ENCODE peak calls at places on chromosomes 16 and 17, in ten cellular contexts. U, P, M, X, N, F, G, D, O and S are unnamed samples.

GRCh38 chr16:86819523-86819887 is 241.2 kb downstream of the FOXL1 start:
- DNase-seq in U (no peak), P (no peak), M (no peak), X (no peak), N (no peak), F (no peak), G (no peak), D (no peak), O (no peak), S (no peak)

GRCh38 chr17:49471089-49471683 is 23.9 kb upstream of the NGFR start:
- DNase-seq in U (no peak), P (peak; percentile 61), M (no peak), X (no peak), N (no peak), F (no peak), G (no peak), D (peak; percentile 86), O (no peak), S (no peak)

GRCh38 chr17:32912218-32912897 is 15.6 kb upstream of the TMEM98 start:
- DNase-seq in U (no peak), P (peak; percentile 49), M (peak; percentile 76), X (peak; percentile 69), N (peak; percentile 71), F (peak; percentile 62), G (peak; percentile 21), D (peak; percentile 78), O (no peak), S (no peak)

GRCh38 chr17:72280881-72281280 is 160.1 kb downstream of the SOX9 start:
- DNase-seq in U (no peak), P (no peak), M (no peak), X (no peak), N (no peak), F (no peak), G (no peak), D (no peak), O (no peak), S (no peak)

GRCh38 chr16:1293921-1294656 is 15.3 kb upstream of the UBE2I start:
- DNase-seq in U (no peak), P (no peak), M (no peak), X (no peak), N (no peak), F (peak; percentile 12), G (no peak), D (no peak), O (no peak), S (no peak)

GRCh38 chr16:88039591-88039990 is 88.4 kb downstream of the BANP start:
- DNase-seq in U (no peak), P (no peak), M (no peak), X (no peak), N (no peak), F (no peak), G (no peak), D (no peak), O (no peak), S (no peak)

GRCh38 chr16:19696961-19697360 is 21.1 kb downstream of the KNOP1 start:
- DNase-seq in U (no peak), P (no peak), M (no peak), X (no peak), N (no peak), F (no peak), G (no peak), D (no peak), O (no peak), S (no peak)

GRCh38 chr17:50511058-50511457 is 2.8 kb downstream of the MYCBPAP start:
- DNase-seq in U (no peak), P (no peak), M (peak; percentile 50), X (no peak), N (no peak), F (no peak), G (no peak), D (peak; percentile 45), O (no peak), S (no peak)

GRCh38 chr16:82152641-82153094 is 17.4 kb downstream of the MPHOSPH6 start:
- DNase-seq in U (no peak), P (no peak), M (peak; percentile 70), X (no peak), N (no peak), F (peak; percentile 54), G (no peak), D (no peak), O (no peak), S (no peak)

GRCh38 chr17:80316431-80316830 is 55.8 kb downstream of the RNF213 start:
- DNase-seq in U (no peak), P (no peak), M (no peak), X (no peak), N (no peak), F (no peak), G (no peak), D (no peak), O (no peak), S (no peak)

GRCh38 chr16:69481901-69482341 is 57.5 kb downstream of the CYB5B start:
- DNase-seq in U (no peak), P (peak; percentile 90), M (peak; percentile 48), X (peak; percentile 85), N (peak; percentile 84), F (peak; percentile 57), G (no peak), D (peak; percentile 67), O (no peak), S (peak; percentile 68)

DNA sequence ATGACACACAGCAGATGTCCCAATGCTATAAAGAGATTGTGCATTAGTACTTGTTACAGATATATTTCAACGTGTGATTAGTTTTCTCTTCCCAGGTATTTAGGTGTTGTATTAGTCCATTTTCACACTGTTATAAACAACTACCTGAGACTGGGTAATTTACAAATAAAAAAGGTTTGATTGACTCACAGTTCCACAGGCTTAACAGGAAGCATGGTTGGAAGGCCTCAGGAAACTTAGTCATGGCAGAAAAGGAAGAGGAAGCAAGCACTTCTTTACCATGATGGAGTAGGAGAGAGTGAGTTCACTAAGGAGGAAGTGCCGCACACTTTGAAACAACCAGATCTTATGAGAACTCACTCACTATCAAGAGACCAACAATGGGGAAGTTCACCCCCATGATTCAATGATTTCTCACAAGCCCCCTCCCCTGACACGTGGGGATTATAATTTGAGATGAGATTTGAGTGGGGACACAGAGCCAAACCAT is 1343.7 kb upstream of the GOT2 start:
- DNase-seq in U (no peak), P (no peak), M (no peak), X (no peak), N (no peak), F (no peak), G (no peak), D (no peak), O (no peak), S (no peak)
- H3K27ac ChIP-seq in U (no peak overlapping the region), P (no peak overlapping the region), M (no peak overlapping the region), X (no peak overlapping the region), N (no peak overlapping the region), F (no peak overlapping the region), G (no peak overlapping the region), D (no peak overlapping the region), O (no peak overlapping the region), S (no peak overlapping the region)

DNA sequence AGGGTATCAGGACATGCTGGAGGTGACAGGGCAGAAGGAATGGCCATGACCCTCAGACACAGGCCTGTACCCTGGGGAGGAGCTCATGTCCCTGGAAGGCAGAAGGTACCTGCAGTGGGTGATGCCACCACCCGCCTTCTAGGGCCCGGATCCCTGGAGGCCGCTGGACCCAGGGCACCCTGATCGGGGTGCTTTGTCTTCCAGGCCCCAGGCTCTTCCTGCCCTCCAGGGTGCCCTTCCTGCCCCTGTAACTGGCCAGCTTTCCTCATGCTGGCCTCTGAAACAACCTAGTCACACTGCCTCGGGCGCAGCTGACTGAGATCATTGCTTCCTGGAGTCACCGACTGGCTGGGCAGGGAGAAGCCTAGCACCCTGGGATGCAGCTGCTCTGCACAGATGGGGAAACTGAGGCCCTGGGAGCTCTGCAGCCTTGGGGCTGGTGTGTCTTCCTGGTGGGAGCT is 5.8 kb downstream of the ADCY7 start:
- DNase-seq in U (no peak), P (peak; percentile 18), M (no peak), X (no peak), N (no peak), F (no peak), G (no peak), D (no peak), O (no peak), S (no peak)
- H3K4me1 ChIP-seq in U (no peaks in the 10 kb centered on the region), P (no peaks in the 10 kb centered on the region), M (peaks cover 5% of the 10 kb centered on the region), X (no peaks in the 10 kb centered on the region), N (no peaks in the 10 kb centered on the region), F (no peaks in the 10 kb centered on the region), G (peaks cover 18% of the 10 kb centered on the region), D (no peaks in the 10 kb centered on the region), O (peaks cover 4% of the 10 kb centered on the region), S (no peaks in the 10 kb centered on the region)

GRCh38 chr17:78689029-78689428 is 93.0 kb downstream of the CYTH1 start:
- DNase-seq in U (no peak), P (no peak), M (no peak), X (no peak), N (no peak), F (no peak), G (no peak), D (no peak), O (no peak), S (no peak)
- TF ChIP-seq CTCF in U (no peak), P (no peak), M (no peak), X (no peak), N (no peak), F (no peak), G (no peak), D (peak; percentile 41), O (no peak), S (no peak)

DNA sequence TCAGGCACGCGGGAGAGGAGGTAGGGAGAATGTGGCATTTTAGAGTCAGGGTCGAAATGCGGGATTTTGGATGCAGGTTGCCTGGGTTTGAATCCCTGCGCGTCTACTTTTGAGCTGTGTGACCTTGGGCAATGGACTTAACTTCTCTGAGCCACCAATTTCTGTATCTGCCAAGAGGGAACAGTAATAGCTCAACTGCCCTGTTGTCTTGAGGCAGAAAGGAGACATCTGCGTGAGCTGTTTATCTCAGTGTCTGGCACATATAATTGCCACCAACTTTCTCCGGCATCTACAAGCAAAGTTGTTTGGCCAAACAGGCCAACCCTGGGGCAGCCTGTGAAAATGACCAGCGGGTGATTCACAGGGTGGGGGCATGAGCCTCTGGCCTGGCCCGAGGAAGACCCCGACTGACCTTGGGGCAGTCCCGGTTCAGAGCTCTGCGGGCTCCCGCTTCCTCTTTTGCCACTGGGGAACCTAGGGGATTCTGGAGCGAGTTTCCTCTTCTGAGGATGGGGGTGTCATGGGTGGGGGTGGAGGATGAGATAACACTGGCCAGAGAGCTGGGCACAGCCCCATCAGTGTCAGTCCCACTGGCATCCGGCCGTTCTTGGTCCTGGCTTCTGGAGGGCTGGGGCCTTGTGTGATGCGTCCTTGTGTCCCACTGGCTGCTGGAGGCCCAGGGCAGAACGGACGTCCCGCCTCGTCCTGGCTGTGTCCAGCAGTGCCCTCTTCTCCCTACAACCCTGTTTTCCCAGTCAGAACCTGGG is 1.3 kb downstream of the SNN start:
- DNase-seq in U (no peak), P (peak; percentile 75), M (peak; percentile 16), X (peak; percentile 60), N (no peak), F (no peak), G (peak; percentile 73), D (peak; percentile 70), O (no peak), S (no peak)
- H3K27ac ChIP-seq in U (peak overlapping the region; percentile 83), P (peak overlapping the region; percentile 90), M (no peak overlapping the region), X (peak overlapping the region; percentile 26), N (peak overlapping the region; percentile 80), F (peak overlapping the region; percentile 41), G (peak overlapping the region; percentile 62), D (no peak overlapping the region), O (no peak overlapping the region), S (no peak overlapping the region)